ENCODE peak calls at places on chromosome 16, in four cellular contexts. E is A549, S is PC-3, X is EL. N is an unnamed sample.
A peak's percentile ranks its signal among the peaks of the same experiment; 100 is the strongest.

GRCh38 chr16:142405-142804 is 3.9 kb upstream of the NPRL3 start:
- DNase-seq in S (no peak), E (no peak), X (no peak), N (no peak)

GRCh38 chr16:66382171-66382965 is 15.9 kb downstream of the CDH5 start:
- DNase-seq in X (peak; percentile 94), E (peak; percentile 47), S (peak; percentile 85), N (peak; percentile 87)

GRCh38 chr16:58679763-58680162 is 4.8 kb downstream of the SLC38A7 start:
- DNase-seq in E (no peak), X (no peak), S (no peak), N (no peak)

GRCh38 chr16:23013484-23013883 is 135.8 kb downstream of the USP31 start:
- DNase-seq in E (no peak), X (no peak), S (peak; percentile 7), N (no peak)

GRCh38 chr16:28592979-28593553 is 3.8 kb downstream of the SULT1A2 start:
- DNase-seq in E (no peak), S (no peak), X (no peak), N (no peak)

GRCh38 chr16:12503201-12503600 is 300.5 kb downstream of the CPPED1 start:
- DNase-seq in E (no peak), X (no peak), S (no peak), N (no peak)

GRCh38 chr16:74954763-74955162 is 30.2 kb downstream of the WDR59 start:
- DNase-seq in E (no peak), S (no peak), X (no peak), N (no peak)

GRCh38 chr16:81651758-81652718 is 127.1 kb upstream of the PLCG2 start:
- DNase-seq in S (no peak), E (no peak), X (no peak), N (no peak)

GRCh38 chr16:24748242-24748641 is 18.8 kb downstream of the TNRC6A start:
- DNase-seq in X (peak; percentile 88), E (peak; percentile 35), S (peak; percentile 80), N (peak; percentile 88)

GRCh38 chr16:17170435-17170834 is 300.3 kb downstream of the XYLT1 start:
- DNase-seq in E (no peak), S (no peak), X (no peak), N (no peak)

GRCh38 chr16:65832679-65833078 is 533.8 kb upstream of the CDH5 start:
- DNase-seq in E (no peak), X (no peak), S (no peak), N (no peak)

GRCh38 chr16:30715777-30716445 is 16.9 kb downstream of the SRCAP start:
- DNase-seq in S (peak; percentile 25), E (no peak), X (peak; percentile 77), N (peak; percentile 42)

GRCh38 chr16:22663389-22664064 is 150.4 kb upstream of the HS3ST2 start:
- DNase-seq in X (no peak), E (no peak), S (no peak), N (no peak)

GRCh38 chr16:75105306-75106061 is 11.1 kb downstream of the LDHD start:
- DNase-seq in S (no peak), E (no peak), X (no peak), N (no peak)

GRCh38 chr16:53429221-53429943 is 4.9 kb upstream of the RBL2 start:
- DNase-seq in S (peak; percentile 55), X (peak; percentile 47), E (no peak), N (peak; percentile 65)

GRCh38 chr16:58843675-58844074 is 109.6 kb upstream of the GOT2 start:
- DNase-seq in E (no peak), X (peak; percentile 46), S (peak; percentile 35), N (peak; percentile 9)

GRCh38 chr16:68083861-68084503 is 1.2 kb upstream of the NFATC3 start:
- DNase-seq in S (no peak), E (no peak), X (peak; percentile 65), N (no peak)

GRCh38 chr16:71467810-71468209 is 5.8 kb upstream of the ZNF23 start:
- DNase-seq in E (no peak), S (peak; percentile 40), X (peak; percentile 17), N (peak; percentile 27)

GRCh38 chr16:88541109-88541508 is 29.1 kb upstream of the ZC3H18 start:
- DNase-seq in S (no peak), X (no peak), E (no peak), N (no peak)

GRCh38 chr16:56743840-56744239 is 13.9 kb downstream of the NUP93 start:
- DNase-seq in X (peak; percentile 89), S (no peak), E (no peak), N (peak; percentile 77)

GRCh38 chr16:25914357-25914962 is 222.7 kb downstream of the HS3ST4 start:
- DNase-seq in S (no peak), X (no peak), E (no peak), N (no peak)

GRCh38 chr16:1793578-1794220 is at the start of gene IGFALS:
- DNase-seq in S (no peak), X (no peak), E (no peak), N (no peak)

GRCh38 chr16:50244504-50245416 is 21.6 kb upstream of the ADCY7 start:
- DNase-seq in E (no peak), S (peak; percentile 59), X (no peak), N (no peak)

GRCh38 chr16:89711601-89712475 is 8.9 kb downstream of the VPS9D1 start:
- DNase-seq in S (peak; percentile 68), X (peak; percentile 66), E (peak; percentile 94), N (peak; percentile 37)

GRCh38 chr16:49499018-49499785 is 125.6 kb downstream of the C16orf78 start:
- DNase-seq in X (no peak), S (no peak), E (no peak), N (no peak)